ENCODE peak calls at places on chromosomes 6 and 20, in seven cellular contexts. One of them, this sample, is unnamed.

GRCh38 chr6:148086843-148087242 is 255.8 kb upstream of the SASH1 start:
- DNase-seq in CD4-positive, CD25-positive, alpha-beta regulatory T cell: no peak
- DNase-seq in HS-27A: no peak
- DNase-seq in small intestine: no peak
- DNase-seq in SJSA1: no peak
- DNase-seq in H54: no peak
- DNase-seq in mesenchymal stem cell: no peak
- DNase-seq in this sample: no peak

GRCh38 chr6:167742719-167743303 is 83.9 kb upstream of the AFDN start:
- DNase-seq in HS-27A: no peak
- DNase-seq in mesenchymal stem cell: peak
- DNase-seq in small intestine: no peak
- DNase-seq in SJSA1: peak
- DNase-seq in CD4-positive, CD25-positive, alpha-beta regulatory T cell: no peak
- DNase-seq in H54: peak
- DNase-seq in this sample: peak

GRCh38 chr6:42050011-42050896 is at the start of gene TAF8:
- DNase-seq in mesenchymal stem cell: peak
- DNase-seq in HS-27A: peak
- DNase-seq in small intestine: peak
- DNase-seq in CD4-positive, CD25-positive, alpha-beta regulatory T cell: peak
- DNase-seq in SJSA1: peak
- DNase-seq in H54: peak
- DNase-seq in this sample: peak

GRCh38 chr20:29086938-29087337 is 2170.5 kb upstream of the DEFB115 start:
- DNase-seq in mesenchymal stem cell: no peak
- DNase-seq in small intestine: no peak
- DNase-seq in SJSA1: no peak
- DNase-seq in H54: no peak
- DNase-seq in HS-27A: no peak
- DNase-seq in CD4-positive, CD25-positive, alpha-beta regulatory T cell: no peak
- DNase-seq in this sample: no peak

GRCh38 chr20:404088-404487 is 4.0 kb upstream of the RBCK1 start:
- DNase-seq in small intestine: no peak
- DNase-seq in CD4-positive, CD25-positive, alpha-beta regulatory T cell: no peak
- DNase-seq in HS-27A: no peak
- DNase-seq in SJSA1: no peak
- DNase-seq in H54: no peak
- DNase-seq in mesenchymal stem cell: no peak
- DNase-seq in this sample: no peak

GRCh38 chr20:12315652-12316051 is 398.0 kb downstream of the BTBD3 start:
- DNase-seq in mesenchymal stem cell: no peak
- DNase-seq in CD4-positive, CD25-positive, alpha-beta regulatory T cell: no peak
- DNase-seq in small intestine: no peak
- DNase-seq in HS-27A: no peak
- DNase-seq in SJSA1: no peak
- DNase-seq in H54: no peak
- DNase-seq in this sample: no peak

GRCh38 chr6:25351485-25351884 is 72.3 kb downstream of the CARMIL1 start:
- DNase-seq in HS-27A: no peak
- DNase-seq in SJSA1: no peak
- DNase-seq in mesenchymal stem cell: no peak
- DNase-seq in small intestine: no peak
- DNase-seq in CD4-positive, CD25-positive, alpha-beta regulatory T cell: no peak
- DNase-seq in H54: no peak
- DNase-seq in this sample: no peak

GRCh38 chr20:41391587-41392001 is 25.0 kb upstream of the EMILIN3 start:
- DNase-seq in HS-27A: no peak
- DNase-seq in small intestine: no peak
- DNase-seq in H54: no peak
- DNase-seq in mesenchymal stem cell: no peak
- DNase-seq in SJSA1: no peak
- DNase-seq in CD4-positive, CD25-positive, alpha-beta regulatory T cell: no peak
- DNase-seq in this sample: peak

GRCh38 chr6:33926451-33926850 is 122.6 kb upstream of the MLN start:
- DNase-seq in CD4-positive, CD25-positive, alpha-beta regulatory T cell: no peak
- DNase-seq in H54: peak
- DNase-seq in SJSA1: no peak
- DNase-seq in HS-27A: no peak
- DNase-seq in mesenchymal stem cell: peak
- DNase-seq in small intestine: no peak
- DNase-seq in this sample: no peak

This sample was measured in islet precursor cell.